ENCODE peak calls at places on chromosome 18, in five cellular contexts. J is HL-60, C is testis, Z is fibroblast of lung, D is cardiac muscle cell. A is an unnamed sample.

GRCh38 chr18:54880706-54881105 is 52.4 kb downstream of the RAB27B start:
- DNase-seq in J (no peak), C (no peak), Z (peak), D (no peak), A (peak)

GRCh38 chr18:48068916-48069445 is 138.5 kb upstream of the SMAD2 start:
- DNase-seq in J (no peak), C (no peak), Z (no peak), D (no peak), A (no peak)

GRCh38 chr18:72986103-72986502 is 118.3 kb upstream of the NETO1 start:
- DNase-seq in J (no peak), C (no peak), Z (peak), D (no peak), A (peak)

GRCh38 chr18:76955529-76956170 is 133.3 kb downstream of the ZNF236 start:
- DNase-seq in J (no peak), C (no peak), Z (no peak), D (no peak), A (no peak)

GRCh38 chr18:48826271-48826670 is 124.5 kb downstream of the SMAD7 start:
- DNase-seq in J (no peak), C (no peak), Z (no peak), D (no peak), A (no peak)

GRCh38 chr18:477565-477964 is 22.9 kb downstream of the COLEC12 start:
- DNase-seq in J (no peak), C (no peak), Z (no peak), D (no peak), A (no peak)

GRCh38 chr18:9712606-9713005 is 4.5 kb downstream of the RAB31 start:
- DNase-seq in J (no peak), C (no peak), Z (no peak), D (no peak), A (no peak)

GRCh38 chr18:55588001-55588875 is at the start of gene TCF4:
- DNase-seq in J (peak), C (peak), Z (peak), D (peak), A (peak)

GRCh38 chr18:24500766-24501165 is 40.3 kb downstream of the HRH4 start:
- DNase-seq in J (no peak), C (no peak), Z (no peak), D (no peak), A (no peak)

GRCh38 chr18:57784816-57785144 is 18.3 kb downstream of the ATP8B1 start:
- DNase-seq in J (no peak), C (no peak), Z (no peak), D (no peak), A (no peak)

GRCh38 chr18:57776767-57777166 is 26.3 kb downstream of the ATP8B1 start:
- DNase-seq in J (no peak), C (no peak), Z (no peak), D (no peak), A (no peak)

GRCh38 chr18:57780318-57781127 is 22.6 kb downstream of the ATP8B1 start:
- DNase-seq in J (no peak), C (no peak), Z (peak), D (no peak), A (peak)

GRCh38 chr18:57784034-57784815 is 18.9 kb downstream of the ATP8B1 start:
- DNase-seq in J (peak), C (no peak), Z (peak), D (no peak), A (peak)

DNA sequence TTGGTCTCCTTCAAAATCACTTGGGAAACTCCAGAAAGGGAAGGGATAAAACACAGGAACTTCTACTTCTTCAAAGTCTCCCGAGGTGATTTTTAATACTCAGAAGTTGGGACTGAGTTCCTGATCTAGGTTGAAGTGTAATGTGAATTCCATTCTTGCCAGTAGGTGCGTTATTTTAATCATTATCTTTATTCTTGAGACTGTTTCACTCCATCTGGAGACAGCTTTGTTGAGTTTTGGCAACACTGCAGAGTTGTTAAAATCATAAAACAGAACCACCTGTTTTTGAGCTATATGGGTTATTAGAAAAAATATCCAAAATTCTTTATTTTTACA is 22.0 kb downstream of the ATP8B1 start:
- DNase-seq in J (peak), C (no peak), Z (no peak), D (no peak), A (no peak)
- H3K27ac ChIP-seq in J (no peak), C (no peak), Z (peak), D (no peak), A (peak)

GRCh38 chr18:3482258-3482657 is 32.3 kb downstream of the TGIF1 start:
- DNase-seq in J (no peak), C (no peak), Z (no peak), D (no peak), A (no peak)
- TF ChIP-seq CTCF in J (no peak), C (no peak), Z (no peak), D (no peak), A (no peak)

GRCh38 chr18:42310956-42311355 is 355.9 kb downstream of the PIK3C3 start:
- DNase-seq in J (no peak), C (no peak), Z (peak), D (peak), A (peak)
- H3K27ac ChIP-seq in J (no peak), C (no peak), Z (no peak), D (no peak), A (no peak)

GRCh38 chr18:62399781-62400308 is 74.7 kb downstream of the TNFRSF11A start:
- DNase-seq in J (no peak), C (no peak), Z (no peak), D (peak), A (no peak)
- TF ChIP-seq CTCF in J (no peak), C (no peak), Z (peak), D (peak), A (peak)

DNA sequence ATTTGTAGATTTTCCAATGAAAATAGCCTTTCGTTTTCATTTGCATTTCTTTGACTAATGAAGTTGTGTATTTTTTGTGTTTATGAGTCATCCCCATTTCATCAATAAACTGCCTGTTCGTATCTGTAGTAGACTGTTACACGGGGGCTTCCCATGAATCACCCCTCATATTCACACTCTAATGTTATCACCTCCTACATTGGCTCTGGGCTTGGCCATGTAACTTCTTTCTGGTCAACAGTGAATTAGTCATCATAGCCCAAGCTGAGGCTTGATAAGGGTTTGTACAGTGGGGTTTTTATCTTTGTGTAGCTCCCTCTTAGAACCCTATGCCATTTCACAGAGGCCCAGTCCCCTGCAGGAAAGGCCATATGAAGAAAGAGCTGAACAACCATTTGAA is 151.1 kb downstream of the CCBE1 start:
- DNase-seq in J (no peak), C (no peak), Z (peak), D (peak), A (peak)
- H3K27ac ChIP-seq in J (no peak), C (no peak), Z (no peak), D (no peak), A (no peak)

GRCh38 chr18:26656401-26656943 is 108.1 kb upstream of the KCTD1 start:
- DNase-seq in J (no peak), C (no peak), Z (no peak), D (peak), A (no peak)

GRCh38 chr18:26655614-26656400 is 107.5 kb upstream of the KCTD1 start:
- DNase-seq in J (no peak), C (peak), Z (peak), D (peak), A (peak)

GRCh38 chr18:26655010-26655613 is 106.8 kb upstream of the KCTD1 start:
- DNase-seq in J (no peak), C (no peak), Z (peak), D (no peak), A (peak)

GRCh38 chr18:26652501-26652900 is 104.1 kb upstream of the KCTD1 start:
- DNase-seq in J (no peak), C (no peak), Z (no peak), D (no peak), A (no peak)

GRCh38 chr18:26654173-26655009 is 106.0 kb upstream of the KCTD1 start:
- DNase-seq in J (no peak), C (no peak), Z (no peak), D (no peak), A (no peak)
- TF ChIP-seq CTCF in J (no peak), C (no peak), Z (no peak), D (no peak), A (peak)

GRCh38 chr18:21463718-21464117 is 136.8 kb downstream of the ESCO1 start:
- DNase-seq in J (no peak), C (no peak), Z (peak), D (no peak), A (peak)
- H3K27ac ChIP-seq in J (no peak), C (no peak), Z (no peak), D (no peak), A (no peak)

DNA sequence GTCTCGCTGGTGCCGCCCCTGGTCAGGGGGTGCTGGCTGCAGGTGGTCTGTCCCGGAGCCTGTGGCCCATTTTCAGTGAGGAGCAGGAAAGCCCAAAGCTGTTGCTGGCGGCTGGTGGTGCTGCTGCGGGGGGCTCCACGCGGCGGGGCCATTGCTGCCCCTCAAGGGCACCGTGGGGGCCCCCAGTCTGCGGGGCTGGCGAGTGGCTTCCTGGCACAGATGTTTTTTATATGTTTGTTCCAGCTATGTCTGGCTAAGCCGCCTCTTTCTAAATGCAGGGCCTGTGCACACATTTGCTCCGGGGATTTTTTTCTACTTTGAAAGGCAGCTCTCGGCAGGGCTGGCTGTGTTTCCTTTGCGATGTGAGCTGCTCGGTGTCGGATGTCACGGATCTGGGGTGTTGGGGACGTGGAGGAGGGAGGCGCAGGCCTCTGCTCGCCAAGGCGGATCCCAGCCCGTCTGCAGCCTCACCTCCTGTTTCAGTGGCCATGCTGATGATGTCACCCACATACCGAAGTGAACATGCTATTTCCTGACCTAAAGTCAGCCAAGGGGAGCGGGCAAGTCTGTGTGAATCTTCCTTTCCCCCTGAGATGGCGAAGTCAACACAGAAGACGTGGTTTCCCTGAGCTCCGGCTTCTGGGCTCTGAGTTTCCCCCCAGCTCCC is 112.0 kb upstream of the CTDP1 start:
- DNase-seq in J (no peak), C (no peak), Z (peak), D (peak), A (peak)
- TF ChIP-seq CTCF in J (no peak), C (no peak), Z (no peak), D (no peak), A (no peak)

GRCh38 chr18:75209129-75209951 is at the start of gene PTGR3:
- DNase-seq in J (peak), C (peak), Z (peak), D (peak), A (peak)
- H3K27ac ChIP-seq in J (peak), C (peak), Z (peak), D (peak), A (peak)